ENCODE peak calls at places on chromosomes 7 and 10, in six cellular contexts. One of them, this sample, is unnamed.
A peak's percentile ranks its signal among the peaks of the same experiment; 100 is the strongest.

GRCh38 chr7:149872419-149873073 is 1.2 kb upstream of the ATP6V0E2 start:
- DNase-seq in heart left ventricle: peak; percentile 87
- DNase-seq in glutamatergic neuron: peak; percentile 65
- DNase-seq in NCI-H1436: peak; percentile 43
- DNase-seq in EL: peak; percentile 80
- DNase-seq in activated CD4-positive, alpha-beta memory T cell treated with anti-CD3 and anti-CD28 coated beads for 36 hours: peak; percentile 60
- DNase-seq in this sample: peak; percentile 58

GRCh38 chr7:106177295-106177690 is 65.2 kb upstream of the SYPL1 start:
- DNase-seq in heart left ventricle: no peak
- DNase-seq in glutamatergic neuron: no peak
- DNase-seq in NCI-H1436: no peak
- DNase-seq in EL: no peak
- DNase-seq in activated CD4-positive, alpha-beta memory T cell treated with anti-CD3 and anti-CD28 coated beads for 36 hours: no peak
- DNase-seq in this sample: no peak

GRCh38 chr10:56212951-56213350 is 148.1 kb downstream of the ZWINT start:
- DNase-seq in heart left ventricle: no peak
- DNase-seq in glutamatergic neuron: no peak
- DNase-seq in NCI-H1436: no peak
- DNase-seq in EL: no peak
- DNase-seq in activated CD4-positive, alpha-beta memory T cell treated with anti-CD3 and anti-CD28 coated beads for 36 hours: no peak
- DNase-seq in this sample: no peak

GRCh38 chr10:1130995-1131790 is 75.0 kb downstream of the WDR37 start:
- DNase-seq in heart left ventricle: no peak
- DNase-seq in glutamatergic neuron: no peak
- DNase-seq in NCI-H1436: no peak
- DNase-seq in EL: no peak
- DNase-seq in activated CD4-positive, alpha-beta memory T cell treated with anti-CD3 and anti-CD28 coated beads for 36 hours: no peak
- DNase-seq in this sample: no peak

GRCh38 chr7:137874390-137874789 is 27.6 kb upstream of the DGKI start:
- DNase-seq in heart left ventricle: no peak
- DNase-seq in glutamatergic neuron: no peak
- DNase-seq in NCI-H1436: no peak
- DNase-seq in EL: peak; percentile 90
- DNase-seq in activated CD4-positive, alpha-beta memory T cell treated with anti-CD3 and anti-CD28 coated beads for 36 hours: no peak
- DNase-seq in this sample: no peak

GRCh38 chr10:30491204-30491603 is 57.2 kb downstream of the MAP3K8 start:
- DNase-seq in heart left ventricle: no peak
- DNase-seq in glutamatergic neuron: no peak
- DNase-seq in NCI-H1436: no peak
- DNase-seq in EL: peak; percentile 10
- DNase-seq in activated CD4-positive, alpha-beta memory T cell treated with anti-CD3 and anti-CD28 coated beads for 36 hours: peak; percentile 25
- DNase-seq in this sample: no peak

GRCh38 chr7:332020-332517 is 42.1 kb downstream of the FOXL3 start:
- DNase-seq in heart left ventricle: no peak
- DNase-seq in glutamatergic neuron: no peak
- DNase-seq in NCI-H1436: no peak
- DNase-seq in EL: no peak
- DNase-seq in activated CD4-positive, alpha-beta memory T cell treated with anti-CD3 and anti-CD28 coated beads for 36 hours: no peak
- DNase-seq in this sample: peak; percentile 34

GRCh38 chr10:73953665-73954064 is 42.7 kb downstream of the PLAU start:
- DNase-seq in heart left ventricle: no peak
- DNase-seq in glutamatergic neuron: no peak
- DNase-seq in NCI-H1436: no peak
- DNase-seq in EL: no peak
- DNase-seq in activated CD4-positive, alpha-beta memory T cell treated with anti-CD3 and anti-CD28 coated beads for 36 hours: peak; percentile 25
- DNase-seq in this sample: no peak

GRCh38 chr7:21869785-21870402 is 75.8 kb downstream of the CDCA7L start:
- DNase-seq in heart left ventricle: no peak
- DNase-seq in glutamatergic neuron: no peak
- DNase-seq in NCI-H1436: no peak
- DNase-seq in EL: peak; percentile 29
- DNase-seq in activated CD4-positive, alpha-beta memory T cell treated with anti-CD3 and anti-CD28 coated beads for 36 hours: no peak
- DNase-seq in this sample: no peak

GRCh38 chr7:130918129-130919052 is 184.4 kb upstream of the KLF14 start:
- DNase-seq in heart left ventricle: no peak
- DNase-seq in glutamatergic neuron: no peak
- DNase-seq in NCI-H1436: no peak
- DNase-seq in EL: no peak
- DNase-seq in activated CD4-positive, alpha-beta memory T cell treated with anti-CD3 and anti-CD28 coated beads for 36 hours: peak; percentile 81
- DNase-seq in this sample: no peak

GRCh38 chr10:132659206-132660091 is 121.9 kb downstream of the INPP5A start:
- DNase-seq in heart left ventricle: peak; percentile 78
- DNase-seq in glutamatergic neuron: no peak
- DNase-seq in NCI-H1436: no peak
- DNase-seq in EL: no peak
- DNase-seq in activated CD4-positive, alpha-beta memory T cell treated with anti-CD3 and anti-CD28 coated beads for 36 hours: no peak
- DNase-seq in this sample: no peak

GRCh38 chr7:103446046-103446520 is at the start of gene SLC26A5:
- DNase-seq in heart left ventricle: no peak
- DNase-seq in glutamatergic neuron: no peak
- DNase-seq in NCI-H1436: peak; percentile 29
- DNase-seq in EL: no peak
- DNase-seq in activated CD4-positive, alpha-beta memory T cell treated with anti-CD3 and anti-CD28 coated beads for 36 hours: peak; percentile 20
- DNase-seq in this sample: peak; percentile 66

GRCh38 chr10:71575934-71576801 is 143.4 kb downstream of the C10orf105 start:
- DNase-seq in heart left ventricle: no peak
- DNase-seq in glutamatergic neuron: no peak
- DNase-seq in NCI-H1436: peak; percentile 26
- DNase-seq in EL: no peak
- DNase-seq in activated CD4-positive, alpha-beta memory T cell treated with anti-CD3 and anti-CD28 coated beads for 36 hours: no peak
- DNase-seq in this sample: no peak

GRCh38 chr7:22123139-22123538 is 177.4 kb upstream of the CDCA7L start:
- DNase-seq in heart left ventricle: peak; percentile 33
- DNase-seq in glutamatergic neuron: no peak
- DNase-seq in NCI-H1436: no peak
- DNase-seq in EL: no peak
- DNase-seq in activated CD4-positive, alpha-beta memory T cell treated with anti-CD3 and anti-CD28 coated beads for 36 hours: no peak
- DNase-seq in this sample: no peak

GRCh38 chr7:94041529-94041928 is 37.4 kb upstream of the BET1 start:
- DNase-seq in heart left ventricle: no peak
- DNase-seq in glutamatergic neuron: no peak
- DNase-seq in NCI-H1436: no peak
- DNase-seq in EL: peak; percentile 54
- DNase-seq in activated CD4-positive, alpha-beta memory T cell treated with anti-CD3 and anti-CD28 coated beads for 36 hours: no peak
- DNase-seq in this sample: no peak

GRCh38 chr7:68006619-68007018 is 1010.0 kb downstream of the TYW1 start:
- DNase-seq in heart left ventricle: no peak
- DNase-seq in glutamatergic neuron: no peak
- DNase-seq in NCI-H1436: no peak
- DNase-seq in EL: no peak
- DNase-seq in activated CD4-positive, alpha-beta memory T cell treated with anti-CD3 and anti-CD28 coated beads for 36 hours: no peak
- DNase-seq in this sample: no peak

GRCh38 chr10:29078919-29079318 is 210.0 kb upstream of the LYZL1 start:
- DNase-seq in heart left ventricle: no peak
- DNase-seq in glutamatergic neuron: no peak
- DNase-seq in NCI-H1436: peak; percentile 22
- DNase-seq in EL: no peak
- DNase-seq in activated CD4-positive, alpha-beta memory T cell treated with anti-CD3 and anti-CD28 coated beads for 36 hours: no peak
- DNase-seq in this sample: no peak

GRCh38 chr7:17651926-17652385 is 288.3 kb downstream of the SNX13 start:
- DNase-seq in heart left ventricle: peak; percentile 38
- DNase-seq in glutamatergic neuron: no peak
- DNase-seq in NCI-H1436: no peak
- DNase-seq in EL: peak; percentile 80
- DNase-seq in activated CD4-positive, alpha-beta memory T cell treated with anti-CD3 and anti-CD28 coated beads for 36 hours: no peak
- DNase-seq in this sample: no peak

GRCh38 chr7:157177333-157177993 is 38.7 kb downstream of the UBE3C start:
- DNase-seq in heart left ventricle: no peak
- DNase-seq in glutamatergic neuron: no peak
- DNase-seq in NCI-H1436: no peak
- DNase-seq in EL: no peak
- DNase-seq in activated CD4-positive, alpha-beta memory T cell treated with anti-CD3 and anti-CD28 coated beads for 36 hours: no peak
- DNase-seq in this sample: peak; percentile 92

GRCh38 chr10:71713135-71714040 is 6.2 kb downstream of the C10orf105 start:
- DNase-seq in heart left ventricle: peak; percentile 88
- DNase-seq in glutamatergic neuron: no peak
- DNase-seq in NCI-H1436: no peak
- DNase-seq in EL: peak; percentile 92
- DNase-seq in activated CD4-positive, alpha-beta memory T cell treated with anti-CD3 and anti-CD28 coated beads for 36 hours: peak; percentile 63
- DNase-seq in this sample: no peak

GRCh38 chr10:101073631-101074030 is 11.8 kb downstream of the KAZALD1 start:
- DNase-seq in heart left ventricle: no peak
- DNase-seq in glutamatergic neuron: no peak
- DNase-seq in NCI-H1436: no peak
- DNase-seq in EL: no peak
- DNase-seq in activated CD4-positive, alpha-beta memory T cell treated with anti-CD3 and anti-CD28 coated beads for 36 hours: no peak
- DNase-seq in this sample: no peak

GRCh38 chr10:73217628-73218027 is 29.4 kb downstream of the DNAJC9 start:
- DNase-seq in heart left ventricle: no peak
- DNase-seq in glutamatergic neuron: no peak
- DNase-seq in NCI-H1436: no peak
- DNase-seq in EL: no peak
- DNase-seq in activated CD4-positive, alpha-beta memory T cell treated with anti-CD3 and anti-CD28 coated beads for 36 hours: no peak
- DNase-seq in this sample: no peak

GRCh38 chr10:70274643-70275042 is 9.2 kb downstream of the NPFFR1 start:
- DNase-seq in heart left ventricle: peak; percentile 36
- DNase-seq in glutamatergic neuron: no peak
- DNase-seq in NCI-H1436: no peak
- DNase-seq in EL: peak; percentile 24
- DNase-seq in activated CD4-positive, alpha-beta memory T cell treated with anti-CD3 and anti-CD28 coated beads for 36 hours: no peak
- DNase-seq in this sample: no peak

GRCh38 chr7:144459635-144460034 is 56.1 kb upstream of the NOBOX start:
- DNase-seq in heart left ventricle: no peak
- DNase-seq in glutamatergic neuron: no peak
- DNase-seq in NCI-H1436: no peak
- DNase-seq in EL: no peak
- DNase-seq in activated CD4-positive, alpha-beta memory T cell treated with anti-CD3 and anti-CD28 coated beads for 36 hours: no peak
- DNase-seq in this sample: no peak

GRCh38 chr7:37211097-37211496 is 237.6 kb downstream of the ELMO1 start:
- DNase-seq in heart left ventricle: peak; percentile 54
- DNase-seq in glutamatergic neuron: no peak
- DNase-seq in NCI-H1436: no peak
- DNase-seq in EL: no peak
- DNase-seq in activated CD4-positive, alpha-beta memory T cell treated with anti-CD3 and anti-CD28 coated beads for 36 hours: no peak
- DNase-seq in this sample: no peak

GRCh38 chr7:73519867-73520672 is 2.0 kb downstream of the BAZ1B start:
- DNase-seq in heart left ventricle: no peak
- DNase-seq in glutamatergic neuron: no peak
- DNase-seq in NCI-H1436: no peak
- DNase-seq in EL: peak; percentile 13
- DNase-seq in activated CD4-positive, alpha-beta memory T cell treated with anti-CD3 and anti-CD28 coated beads for 36 hours: peak; percentile 61
- DNase-seq in this sample: no peak

GRCh38 chr10:85679061-85679460 is 687.5 kb downstream of the GRID1 start:
- DNase-seq in heart left ventricle: no peak
- DNase-seq in glutamatergic neuron: no peak
- DNase-seq in NCI-H1436: no peak
- DNase-seq in EL: no peak
- DNase-seq in activated CD4-positive, alpha-beta memory T cell treated with anti-CD3 and anti-CD28 coated beads for 36 hours: no peak
- DNase-seq in this sample: no peak

GRCh38 chr10:33478675-33479125 is 144.2 kb upstream of the NRP1 start:
- DNase-seq in heart left ventricle: no peak
- DNase-seq in glutamatergic neuron: no peak
- DNase-seq in NCI-H1436: no peak
- DNase-seq in EL: no peak
- DNase-seq in activated CD4-positive, alpha-beta memory T cell treated with anti-CD3 and anti-CD28 coated beads for 36 hours: no peak
- DNase-seq in this sample: no peak

GRCh38 chr7:116052006-116052405 is 21.4 kb upstream of the TFEC start:
- DNase-seq in heart left ventricle: no peak
- DNase-seq in glutamatergic neuron: no peak
- DNase-seq in NCI-H1436: no peak
- DNase-seq in EL: peak; percentile 8
- DNase-seq in activated CD4-positive, alpha-beta memory T cell treated with anti-CD3 and anti-CD28 coated beads for 36 hours: no peak
- DNase-seq in this sample: no peak

GRCh38 chr7:32204361-32205018 is 134.3 kb upstream of the PDE1C start:
- DNase-seq in heart left ventricle: peak; percentile 68
- DNase-seq in glutamatergic neuron: peak; percentile 75
- DNase-seq in NCI-H1436: peak; percentile 64
- DNase-seq in EL: peak; percentile 90
- DNase-seq in activated CD4-positive, alpha-beta memory T cell treated with anti-CD3 and anti-CD28 coated beads for 36 hours: peak; percentile 14
- DNase-seq in this sample: peak; percentile 55

GRCh38 chr7:39908973-39909372 is 41.1 kb upstream of the CDK13 start:
- DNase-seq in heart left ventricle: no peak
- DNase-seq in glutamatergic neuron: no peak
- DNase-seq in NCI-H1436: no peak
- DNase-seq in EL: no peak
- DNase-seq in activated CD4-positive, alpha-beta memory T cell treated with anti-CD3 and anti-CD28 coated beads for 36 hours: no peak
- DNase-seq in this sample: no peak